ENCODE peak calls at places on chromosomes 16 and 17, in six cellular contexts. D, Z, B, N, G and S are unnamed samples. For H3K27me3, the result is how much of the 10 kb centered on the place peaks cover.

GRCh38 chr17:41869426-41869825 is 4.2 kb upstream of the KLHL11 start:
- DNase-seq in D (no peak), B (no peak), G (no peak), N (no peak), Z (no peak), S (no peak)

GRCh38 chr16:50096791-50097190 is 31.0 kb downstream of the HEATR3 start:
- DNase-seq in G (no peak), N (no peak), B (no peak), D (no peak), Z (peak), S (no peak)

GRCh38 chr17:41190328-41190727 is 641 bp downstream of the KRTAP9-1 start:
- DNase-seq in G (no peak), B (no peak), Z (no peak), D (no peak), N (no peak), S (no peak)

GRCh38 chr17:28478940-28479615 is 5.6 kb downstream of the SLC13A2 start:
- DNase-seq in G (no peak), N (no peak), B (no peak), D (no peak), Z (peak), S (peak)

GRCh38 chr17:51000835-51001638 is 119.6 kb downstream of the SPAG9 start:
- DNase-seq in Z (peak), N (peak), B (no peak), G (peak), D (no peak), S (peak)

GRCh38 chr16:19926449-19927390 is 42.1 kb upstream of the GPRC5B start:
- DNase-seq in Z (peak), D (no peak), N (no peak), G (no peak), B (peak), S (peak)

GRCh38 chr16:49639739-49640388 is 216.0 kb downstream of the ZNF423 start:
- DNase-seq in N (peak), D (peak), Z (peak), G (no peak), B (no peak), S (peak)

GRCh38 chr16:53103811-53104210 is 49.0 kb downstream of the CHD9 start:
- DNase-seq in B (no peak), N (no peak), G (peak), Z (no peak), D (no peak), S (no peak)

GRCh38 chr17:69879576-69879975 is 195.4 kb upstream of the KCNJ16 start:
- DNase-seq in N (no peak), Z (no peak), G (no peak), B (no peak), D (no peak), S (no peak)

GRCh38 chr17:60941028-60941427 is 263.4 kb downstream of the BCAS3 start:
- DNase-seq in N (no peak), Z (peak), B (no peak), G (no peak), D (no peak), S (peak)

GRCh38 chr17:68048996-68049395 is 13.5 kb downstream of the KPNA2 start:
- DNase-seq in G (no peak), N (no peak), Z (no peak), B (peak), D (no peak), S (no peak)

GRCh38 chr17:42779942-42780815 is at the start of gene WNK4:
- DNase-seq in D (peak), G (no peak), N (peak), Z (no peak), B (peak), S (peak)

DNA sequence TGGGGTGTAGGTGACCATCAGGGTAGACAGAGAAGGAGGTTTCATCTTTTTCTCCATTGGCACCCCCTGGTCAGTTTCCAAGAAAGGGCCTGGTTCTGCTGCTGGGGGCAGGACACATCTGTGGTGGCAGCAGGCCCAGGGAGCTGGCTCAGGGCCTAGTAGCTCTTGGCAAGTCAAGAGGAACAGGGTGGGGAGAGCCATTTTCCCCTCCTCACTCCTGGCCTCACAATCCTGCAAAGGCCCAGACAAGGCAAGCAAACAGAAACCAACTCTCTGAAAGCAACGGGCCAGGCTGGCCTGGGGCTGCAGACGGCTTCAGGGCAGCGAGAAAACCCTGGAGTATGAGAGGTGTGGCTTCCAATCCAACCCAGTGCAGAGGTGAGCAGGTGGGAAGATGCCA is 192.9 kb upstream of the DYNLRB2 start:
- DNase-seq in Z (no peak), D (peak), G (no peak), N (no peak), B (no peak), S (no peak)
- H2BK5ac ChIP-seq in Z (no peak), D (no peak), G (no peak), N (no peak), B (no peak), S (no peak)

GRCh38 chr17:58756246-58757161 is 850 bp downstream of the PPM1E start:
- DNase-seq in Z (no peak), B (peak), N (peak), D (peak), G (peak), S (peak)

GRCh38 chr17:58758890-58759289 is 3.2 kb downstream of the PPM1E start:
- DNase-seq in N (no peak), D (no peak), Z (no peak), B (no peak), G (no peak), S (no peak)

GRCh38 chr17:58755577-58756245 is at the start of gene PPM1E:
- DNase-seq in G (peak), B (peak), N (peak), D (peak), Z (peak), S (peak)

GRCh38 chr17:58755269-58755576 is 431 bp upstream of the PPM1E start:
- DNase-seq in Z (no peak), N (no peak), D (no peak), B (no peak), G (no peak), S (no peak)

GRCh38 chr17:58757162-58757613 is 1.5 kb downstream of the PPM1E start:
- DNase-seq in B (no peak), D (no peak), N (no peak), Z (no peak), G (no peak), S (no peak)
- H3K27me3 ChIP-seq in B (under half), D (under half), N (under half), Z (under half), G (under half), S (half or more)

DNA sequence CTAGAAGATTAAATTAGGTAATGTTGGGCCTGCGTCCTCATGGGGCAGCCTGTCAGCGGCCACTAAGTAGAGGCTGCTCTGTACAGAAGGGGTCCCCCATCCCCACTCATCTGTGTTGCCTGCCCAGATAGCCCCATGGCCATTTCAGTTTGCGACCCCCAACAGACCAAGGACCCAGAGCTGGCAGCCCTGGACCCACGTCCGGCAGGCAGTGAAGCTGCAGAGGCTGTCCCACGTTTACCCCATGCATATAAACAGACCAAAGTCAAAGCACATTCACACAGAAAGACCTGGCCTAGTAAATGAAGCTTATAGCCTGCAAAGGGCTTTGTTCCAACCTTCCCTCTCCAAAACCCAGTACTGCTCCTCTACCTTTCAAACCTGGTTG is 4.6 kb downstream of the PDF start:
- DNase-seq in D (no peak), G (no peak), Z (no peak), N (no peak), B (no peak), S (no peak)
- H4K91ac ChIP-seq in D (no peak), G (no peak), Z (no peak), N (no peak), B (no peak), S (no peak)

GRCh38 chr17:48055531-48056245 is 7.5 kb downstream of the NFE2L1 start:
- DNase-seq in N (no peak), D (peak), G (no peak), B (peak), Z (peak), S (peak)
- H2BK5ac ChIP-seq in N (peak), D (peak), G (no peak), B (no peak), Z (peak), S (no peak)

GRCh38 chr16:2963074-2963610 is 933 bp upstream of the KREMEN2 start:
- DNase-seq in D (no peak), N (no peak), B (no peak), G (no peak), Z (no peak), S (no peak)
- H3K27me3 ChIP-seq in D (under half), N (under half), B (under half), G (under half), Z (half or more), S (half or more)

DNA sequence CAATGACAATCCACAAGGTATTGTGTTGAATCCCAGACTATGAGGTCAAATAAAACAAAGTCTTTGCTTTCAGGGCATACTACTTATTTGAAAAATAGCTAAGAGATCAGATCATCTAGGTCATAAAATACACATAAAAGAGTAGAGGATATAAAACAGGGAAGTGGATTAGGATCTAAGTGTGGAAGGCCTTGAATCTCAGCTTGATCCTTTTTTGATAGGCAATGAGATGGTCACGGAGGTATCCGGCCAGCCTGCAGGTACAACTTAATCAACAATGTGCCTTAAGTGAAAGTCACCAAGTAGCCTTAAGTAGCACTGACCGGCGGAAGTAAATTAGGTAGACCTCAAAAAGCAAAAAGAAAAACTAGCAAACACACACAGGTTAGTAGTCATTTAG is 901.7 kb downstream of the KCNJ2 start:
- DNase-seq in Z (no peak), N (no peak), G (no peak), D (no peak), B (no peak), S (no peak)
- H4K91ac ChIP-seq in Z (peak), N (no peak), G (no peak), D (no peak), B (no peak), S (no peak)

DNA sequence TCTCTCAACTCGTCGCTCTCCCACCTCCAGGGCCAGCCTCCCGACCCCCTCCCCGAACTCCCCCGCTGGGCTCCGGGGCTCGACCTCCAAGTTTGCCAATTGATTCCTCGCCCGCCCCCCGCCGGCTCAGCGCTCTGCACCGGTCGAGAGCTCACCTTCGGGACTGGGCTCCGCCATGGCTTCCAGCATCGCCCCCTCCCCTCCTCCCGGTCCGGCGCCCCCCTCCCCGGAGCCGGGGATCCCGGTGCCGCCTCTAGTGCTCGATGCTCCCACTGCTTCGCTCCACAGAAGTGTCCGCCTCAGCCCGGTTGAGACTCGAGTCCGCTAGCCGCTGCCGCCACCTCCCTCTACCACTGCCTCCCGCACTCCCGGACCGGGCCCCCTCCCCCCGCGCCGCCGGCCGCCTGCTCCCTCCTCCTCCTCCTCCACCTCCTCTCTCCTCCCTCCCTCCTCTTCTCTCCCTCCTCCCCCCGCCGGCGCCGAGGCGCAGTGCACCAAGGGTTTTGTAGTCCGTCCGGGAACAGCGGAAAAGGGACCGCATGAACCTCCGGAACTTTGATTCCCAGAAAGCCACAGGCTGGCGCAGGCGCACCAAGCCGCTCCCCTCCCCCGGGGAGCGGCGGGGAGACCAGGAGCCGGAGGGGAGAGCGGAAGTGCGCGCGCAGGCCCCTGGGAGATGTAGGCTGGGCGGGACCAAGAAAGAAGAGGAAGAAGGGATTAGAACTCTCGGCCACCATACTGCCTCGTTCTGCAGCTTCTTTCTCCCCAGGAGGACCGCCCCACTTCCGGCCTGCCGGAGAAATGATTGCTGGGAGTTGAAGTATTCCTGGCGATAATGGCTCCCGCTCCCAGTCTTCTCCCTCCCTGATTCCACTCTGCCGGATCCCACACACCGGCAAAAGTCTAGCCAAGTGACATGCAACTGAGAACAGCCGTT is at the start of gene PHF23:
- DNase-seq in D (peak), Z (peak), N (peak), G (peak), B (peak), S (peak)
- H2BK5ac ChIP-seq in D (peak), Z (peak), N (peak), G (peak), B (no peak), S (peak)

GRCh38 chr16:4411684-4412083 is 4.7 kb downstream of the CORO7 start:
- DNase-seq in G (no peak), Z (peak), N (no peak), D (no peak), B (no peak), S (peak)
- H3K27me3 ChIP-seq in G (under half), Z (under half), N (under half), D (under half), B (under half), S (under half)